ENCODE peak calls at places on chromosomes 11 and 22, in six cellular contexts. T is RCC 7860; S is foreskin melanocyte; C is stimulated activated CD8-positive, alpha-beta memory T cell treated with anti-CD3 and anti-CD28 coated beads, Interleukin-7, amount 100 ng/mL, for 24 hours; H is CD8-positive, alpha-beta T cell; Q is activated CD8-positive, alpha-beta memory T cell treated with anti-CD3 and anti-CD28 coated beads for 4 hours. V is an unnamed sample.

GRCh38 chr11:95688501-95689222 is 100.9 kb downstream of the FAM76B start:
- DNase-seq in T (no peak), S (no peak), C (no peak), H (no peak), Q (no peak), V (no peak)

GRCh38 chr22:37043828-37044538 is 7.6 kb upstream of the KCTD17 start:
- DNase-seq in T (peak), S (no peak), C (no peak), H (no peak), Q (no peak), V (peak)

GRCh38 chr11:14894657-14895598 is 2.9 kb upstream of the CYP2R1 start:
- DNase-seq in T (no peak), S (no peak), C (no peak), H (no peak), Q (no peak), V (no peak)

GRCh38 chr22:35195226-35195625 is 62.1 kb upstream of the HMGXB4 start:
- DNase-seq in T (no peak), S (no peak), C (no peak), H (no peak), Q (no peak), V (no peak)

GRCh38 chr22:29784451-29785361 is 17.5 kb downstream of the UQCR10 start:
- DNase-seq in T (no peak), S (no peak), C (no peak), H (no peak), Q (no peak), V (peak)

GRCh38 chr11:120135838-120136237 is 2.1 kb downstream of the TRIM29 start:
- DNase-seq in T (no peak), S (no peak), C (no peak), H (no peak), Q (no peak), V (no peak)

GRCh38 chr11:63667993-63668392 is 3.2 kb downstream of the ATL3 start:
- DNase-seq in T (peak), S (peak), C (no peak), H (no peak), Q (no peak), V (no peak)

GRCh38 chr11:14722507-14722906 is 78.9 kb downstream of the PDE3B start:
- DNase-seq in T (no peak), S (no peak), C (no peak), H (no peak), Q (no peak), V (no peak)

GRCh38 chr11:3102641-3102921 is 45.4 kb upstream of the CARS1 start:
- DNase-seq in T (no peak), S (no peak), C (no peak), H (no peak), Q (no peak), V (no peak)

GRCh38 chr22:50674127-50674493 is 1.5 kb downstream of the SHANK3 start:
- DNase-seq in T (no peak), S (no peak), C (no peak), H (no peak), Q (no peak), V (no peak)

GRCh38 chr22:45190473-45190872 is 26.7 kb downstream of the NUP50 start:
- DNase-seq in T (no peak), S (no peak), C (no peak), H (no peak), Q (no peak), V (peak)

GRCh38 chr11:62666259-62666926 is 1.3 kb downstream of the CSKMT start:
- DNase-seq in T (no peak), S (no peak), C (no peak), H (no peak), Q (no peak), V (no peak)

GRCh38 chr11:123302751-123303195 is 107.7 kb upstream of the CLMP start:
- DNase-seq in T (no peak), S (no peak), C (no peak), H (no peak), Q (no peak), V (no peak)

GRCh38 chr11:117668291-117668690 is 128.7 kb downstream of the DSCAML1 start:
- DNase-seq in T (no peak), S (no peak), C (no peak), H (no peak), Q (no peak), V (no peak)

GRCh38 chr11:844693-845644 is 2.3 kb downstream of the TSPAN4 start:
- DNase-seq in T (peak), S (peak), C (no peak), H (no peak), Q (no peak), V (peak)

GRCh38 chr22:20519558-20519957 is 12.1 kb downstream of the MED15 start:
- DNase-seq in T (no peak), S (no peak), C (no peak), H (no peak), Q (no peak), V (no peak)

GRCh38 chr11:58905716-58906547 is 33.4 kb upstream of the GLYATL1 start:
- DNase-seq in T (peak), S (peak), C (no peak), H (no peak), Q (no peak), V (no peak)

GRCh38 chr11:45158210-45158644 is 11.8 kb downstream of the PRDM11 start:
- DNase-seq in T (no peak), S (no peak), C (no peak), H (no peak), Q (no peak), V (peak)

GRCh38 chr11:29319231-29319630 is 697.6 kb downstream of the KCNA4 start:
- DNase-seq in T (no peak), S (no peak), C (no peak), H (no peak), Q (no peak), V (no peak)

GRCh38 chr11:128290106-128290840 is 297.1 kb downstream of the ETS1 start:
- DNase-seq in T (peak), S (peak), C (peak), H (peak), Q (peak), V (peak)

GRCh38 chr11:134661660-134662059 is 249.6 kb upstream of the B3GAT1 start:
- DNase-seq in T (no peak), S (no peak), C (no peak), H (no peak), Q (no peak), V (no peak)

GRCh38 chr11:80241766-80242165 is 800.9 kb upstream of the TENM4 start:
- DNase-seq in T (peak), S (no peak), C (no peak), H (no peak), Q (no peak), V (no peak)

GRCh38 chr11:133864756-133865155 is 19.4 kb upstream of the SPATA19 start:
- DNase-seq in T (no peak), S (no peak), C (no peak), H (no peak), Q (no peak), V (no peak)

GRCh38 chr11:17021550-17021949 is 7.3 kb upstream of the PLEKHA7 start:
- DNase-seq in T (no peak), S (peak), C (no peak), H (no peak), Q (no peak), V (no peak)

GRCh38 chr11:82398300-82398815 is 335.3 kb downstream of the FAM181B start:
- DNase-seq in T (no peak), S (peak), C (no peak), H (no peak), Q (no peak), V (peak)

GRCh38 chr11:40306938-40307548 is 1152.4 kb downstream of the LRRC4C start:
- DNase-seq in T (peak), S (no peak), C (no peak), H (no peak), Q (no peak), V (peak)

GRCh38 chr11:65932558-65932919 is 12.7 kb upstream of the TSGA10IP start:
- DNase-seq in T (no peak), S (no peak), C (no peak), H (no peak), Q (no peak), V (no peak)

GRCh38 chr11:92279056-92279455 is 54.4 kb downstream of the FAT3 start:
- DNase-seq in T (no peak), S (no peak), C (no peak), H (no peak), Q (no peak), V (no peak)

GRCh38 chr11:3892156-3892555 is 36.7 kb downstream of the STIM1 start:
- DNase-seq in T (no peak), S (no peak), C (no peak), H (no peak), Q (no peak), V (no peak)

V was measured in HepG2.